ENCODE peak calls at places on chromosomes 3 and 15, in nine cellular contexts. H is heart right ventricle, X is GM10248, B is coronary artery, E is GM13976, G is foreskin fibroblast, Y is GM12865, D is glutamatergic neuron, K is WTC11. L is an unnamed sample.

GRCh38 chr3:147939425-147940196 is 530.4 kb downstream of the ZIC1 start:
- DNase-seq in H (no peak), X (no peak), B (no peak), E (no peak), G (no peak), Y (no peak), D (peak), K (no peak), L (no peak)

GRCh38 chr15:59371458-59372351 is 966 bp downstream of the MYO1E start:
- DNase-seq in H (no peak), X (peak), B (peak), E (peak), G (no peak), Y (peak), D (peak), K (peak), L (peak)

GRCh38 chr3:107630779-107631178 is 108.0 kb downstream of the BBX start:
- DNase-seq in H (no peak), X (no peak), B (no peak), E (no peak), G (no peak), Y (no peak), D (no peak), K (no peak), L (no peak)

GRCh38 chr15:50828610-50829206 is 63.2 kb upstream of the SPPL2A start:
- DNase-seq in H (no peak), X (no peak), B (no peak), E (no peak), G (peak), Y (no peak), D (no peak), K (no peak), L (no peak)

GRCh38 chr15:98421419-98422085 is 226.8 kb upstream of the IGF1R start:
- DNase-seq in H (peak), X (peak), B (no peak), E (peak), G (peak), Y (peak), D (peak), K (peak), L (peak)

GRCh38 chr3:157131861-157132260 is 28.1 kb downstream of the CCNL1 start:
- DNase-seq in H (no peak), X (no peak), B (no peak), E (no peak), G (no peak), Y (no peak), D (no peak), K (no peak), L (no peak)

GRCh38 chr3:178485756-178486155 is 50.5 kb upstream of the KCNMB2 start:
- DNase-seq in H (no peak), X (no peak), B (no peak), E (no peak), G (peak), Y (no peak), D (no peak), K (no peak), L (no peak)

GRCh38 chr3:66338927-66339326 is 118.1 kb downstream of the SLC25A26 start:
- DNase-seq in H (no peak), X (no peak), B (no peak), E (no peak), G (peak), Y (no peak), D (no peak), K (no peak), L (no peak)

GRCh38 chr3:70726966-70727365 is 414.5 kb upstream of the MDFIC2 start:
- DNase-seq in H (no peak), X (no peak), B (no peak), E (no peak), G (peak), Y (no peak), D (no peak), K (no peak), L (no peak)

GRCh38 chr3:16985608-16986007 is 100.9 kb downstream of the PLCL2 start:
- DNase-seq in H (no peak), X (no peak), B (no peak), E (no peak), G (no peak), Y (no peak), D (no peak), K (no peak), L (no peak)

GRCh38 chr3:120438971-120439370 is 11.8 kb downstream of the FSTL1 start:
- DNase-seq in H (peak), X (no peak), B (peak), E (no peak), G (peak), Y (no peak), D (no peak), K (no peak), L (no peak)

GRCh38 chr3:138455801-138456716 is 21.6 kb downstream of the ESYT3 start:
- DNase-seq in H (no peak), X (no peak), B (peak), E (no peak), G (no peak), Y (no peak), D (no peak), K (no peak), L (no peak)

GRCh38 chr3:196638922-196639516 is 475 bp upstream of the NRROS start:
- DNase-seq in H (no peak), X (no peak), B (no peak), E (no peak), G (no peak), Y (no peak), D (no peak), K (no peak), L (no peak)

GRCh38 chr3:33057320-33058298 is 39.3 kb downstream of the GLB1 start:
- DNase-seq in H (no peak), X (no peak), B (no peak), E (no peak), G (no peak), Y (peak), D (no peak), K (no peak), L (no peak)

GRCh38 chr3:60933828-60934227 is 317.4 kb downstream of the FHIT start:
- DNase-seq in H (no peak), X (no peak), B (no peak), E (no peak), G (no peak), Y (no peak), D (no peak), K (no peak), L (no peak)

GRCh38 chr3:170324962-170325361 is 32.6 kb upstream of the SKIL start:
- DNase-seq in H (no peak), X (no peak), B (no peak), E (no peak), G (no peak), Y (no peak), D (no peak), K (no peak), L (no peak)

GRCh38 chr15:65869954-65870871 is 922 bp downstream of the RAB11A start:
- DNase-seq in H (peak), X (no peak), B (peak), E (no peak), G (peak), Y (peak), D (peak), K (peak), L (peak)

GRCh38 chr15:98927990-98928389 is 79.6 kb downstream of the PGPEP1L start:
- DNase-seq in H (no peak), X (no peak), B (no peak), E (no peak), G (no peak), Y (no peak), D (no peak), K (no peak), L (no peak)

GRCh38 chr3:9229886-9230285 is 19.6 kb downstream of the SRGAP3 start:
- DNase-seq in H (no peak), X (no peak), B (no peak), E (no peak), G (no peak), Y (no peak), D (no peak), K (no peak), L (no peak)

GRCh38 chr3:152229692-152230091 is 39.0 kb upstream of the MBNL1 start:
- DNase-seq in H (no peak), X (no peak), B (no peak), E (no peak), G (no peak), Y (no peak), D (no peak), K (no peak), L (no peak)

GRCh38 chr15:73691398-73691797 is 7.2 kb downstream of the CD276 start:
- DNase-seq in H (peak), X (no peak), B (peak), E (no peak), G (peak), Y (no peak), D (peak), K (peak), L (no peak)

GRCh38 chr15:70023769-70024491 is 73.8 kb downstream of the TLE3 start:
- DNase-seq in H (peak), X (no peak), B (no peak), E (no peak), G (no peak), Y (peak), D (no peak), K (no peak), L (no peak)

GRCh38 chr15:33808720-33809119 is 159.6 kb upstream of the CHRM5 start:
- DNase-seq in H (no peak), X (no peak), B (no peak), E (no peak), G (no peak), Y (no peak), D (no peak), K (no peak), L (no peak)

GRCh38 chr15:40317580-40317979 is 5.9 kb upstream of the INAFM2 start:
- DNase-seq in H (no peak), X (no peak), B (no peak), E (no peak), G (no peak), Y (no peak), D (no peak), K (no peak), L (no peak)

GRCh38 chr3:59774613-59775012 is 724.8 kb upstream of the CFAP20DC start:
- DNase-seq in H (no peak), X (no peak), B (no peak), E (no peak), G (peak), Y (no peak), D (no peak), K (no peak), L (no peak)

GRCh38 chr3:109268181-109268580 is 48.1 kb downstream of the DPPA2 start:
- DNase-seq in H (no peak), X (no peak), B (no peak), E (no peak), G (no peak), Y (no peak), D (no peak), K (no peak), L (no peak)

GRCh38 chr3:114903213-114903612 is 243.9 kb downstream of the ZBTB20 start:
- DNase-seq in H (no peak), X (no peak), B (no peak), E (no peak), G (no peak), Y (no peak), D (no peak), K (no peak), L (no peak)

GRCh38 chr3:45889278-45889833 is 3.0 kb downstream of the CCR9 start:
- DNase-seq in H (no peak), X (peak), B (no peak), E (peak), G (no peak), Y (peak), D (no peak), K (no peak), L (no peak)

GRCh38 chr15:76996076-76996525 is 1.2 kb downstream of the PSTPIP1 start:
- DNase-seq in H (no peak), X (no peak), B (no peak), E (no peak), G (no peak), Y (no peak), D (no peak), K (no peak), L (no peak)

GRCh38 chr15:63018639-63019038 is 23.9 kb upstream of the TPM1 start:
- DNase-seq in H (no peak), X (no peak), B (peak), E (no peak), G (no peak), Y (no peak), D (no peak), K (no peak), L (no peak)

GRCh38 chr3:30597769-30598134 is 8.6 kb upstream of the TGFBR2 start:
- DNase-seq in H (no peak), X (no peak), B (no peak), E (no peak), G (no peak), Y (no peak), D (no peak), K (no peak), L (no peak)

GRCh38 chr3:172760406-172760805 is 9.9 kb downstream of the ECT2 start:
- DNase-seq in H (no peak), X (no peak), B (no peak), E (no peak), G (peak), Y (no peak), D (no peak), K (no peak), L (no peak)

GRCh38 chr15:73318463-73319351 is 50.1 kb downstream of the HCN4 start:
- DNase-seq in H (no peak), X (peak), B (no peak), E (peak), G (no peak), Y (peak), D (peak), K (peak), L (peak)

GRCh38 chr15:91122296-91122695 is 22.2 kb downstream of the SV2B start:
- DNase-seq in H (no peak), X (no peak), B (no peak), E (no peak), G (no peak), Y (no peak), D (no peak), K (no peak), L (no peak)

GRCh38 chr3:164730810-164731209 is 347.5 kb downstream of the SI start:
- DNase-seq in H (no peak), X (no peak), B (no peak), E (no peak), G (no peak), Y (no peak), D (no peak), K (no peak), L (no peak)

GRCh38 chr15:85651551-85651950 is 143.2 kb downstream of the KLHL25 start:
- DNase-seq in H (no peak), X (no peak), B (no peak), E (no peak), G (no peak), Y (no peak), D (no peak), K (no peak), L (no peak)

GRCh38 chr3:173892547-173892946 is 495.0 kb downstream of the NLGN1 start:
- DNase-seq in H (no peak), X (no peak), B (no peak), E (no peak), G (no peak), Y (no peak), D (no peak), K (no peak), L (no peak)

GRCh38 chr3:173893066-173893465 is 495.5 kb downstream of the NLGN1 start:
- DNase-seq in H (no peak), X (no peak), B (no peak), E (no peak), G (peak), Y (no peak), D (no peak), K (no peak), L (no peak)

GRCh38 chr3:173890091-173890490 is 492.5 kb downstream of the NLGN1 start:
- DNase-seq in H (no peak), X (no peak), B (no peak), E (no peak), G (no peak), Y (no peak), D (no peak), K (no peak), L (no peak)

GRCh38 chr3:173889522-173890055 is 492.0 kb downstream of the NLGN1 start:
- DNase-seq in H (no peak), X (no peak), B (no peak), E (no peak), G (no peak), Y (no peak), D (no peak), K (no peak), L (no peak)

GRCh38 chr3:173891272-173892100 is 493.9 kb downstream of the NLGN1 start:
- DNase-seq in H (no peak), X (no peak), B (no peak), E (no peak), G (no peak), Y (no peak), D (no peak), K (no peak), L (no peak)
- TF ChIP-seq CTCF in H (no peak), X (no peak), B (no peak), E (no peak), G (no peak), Y (no peak), D (no peak), K (no peak), L (no peak)

DNA sequence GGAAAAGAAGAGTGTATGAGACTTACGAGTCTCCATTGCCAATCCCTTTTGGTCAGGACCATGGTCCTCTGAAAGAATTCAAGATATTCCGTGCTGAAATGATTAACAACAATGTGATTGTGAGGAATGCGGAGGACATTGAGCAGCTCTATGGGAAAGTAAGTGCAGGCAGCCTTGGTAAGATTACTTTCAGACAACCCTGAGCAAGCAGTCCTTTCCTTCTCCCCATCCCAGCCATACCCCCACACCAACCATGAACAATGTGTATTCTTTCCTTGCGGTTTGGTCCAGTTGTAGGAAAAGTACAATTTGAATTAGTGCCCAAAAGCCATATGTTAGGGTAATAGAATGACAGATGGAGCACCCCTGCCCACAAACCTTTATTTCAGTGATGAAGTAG is 5.6 kb downstream of the TSEN2 start:
- DNase-seq in H (no peak), X (no peak), B (no peak), E (no peak), G (no peak), Y (no peak), D (no peak), K (no peak), L (no peak)
- TF ChIP-seq CTCF in H (no peak), X (no peak), B (no peak), E (no peak), G (no peak), Y (no peak), D (no peak), K (no peak), L (no peak)

GRCh38 chr15:45701108-45701507 is 66.3 kb downstream of the SQOR start:
- DNase-seq in H (no peak), X (no peak), B (no peak), E (no peak), G (no peak), Y (no peak), D (no peak), K (no peak), L (no peak)

GRCh38 chr15:45704329-45705249 is 69.8 kb downstream of the SQOR start:
- DNase-seq in H (no peak), X (no peak), B (no peak), E (peak), G (no peak), Y (no peak), D (peak), K (peak), L (peak)

GRCh38 chr15:45702041-45702440 is 67.2 kb downstream of the SQOR start:
- DNase-seq in H (no peak), X (no peak), B (no peak), E (no peak), G (no peak), Y (no peak), D (no peak), K (no peak), L (no peak)

GRCh38 chr15:45705510-45706473 is 71.0 kb downstream of the SQOR start:
- DNase-seq in H (peak), X (peak), B (peak), E (peak), G (peak), Y (peak), D (peak), K (peak), L (peak)

DNA sequence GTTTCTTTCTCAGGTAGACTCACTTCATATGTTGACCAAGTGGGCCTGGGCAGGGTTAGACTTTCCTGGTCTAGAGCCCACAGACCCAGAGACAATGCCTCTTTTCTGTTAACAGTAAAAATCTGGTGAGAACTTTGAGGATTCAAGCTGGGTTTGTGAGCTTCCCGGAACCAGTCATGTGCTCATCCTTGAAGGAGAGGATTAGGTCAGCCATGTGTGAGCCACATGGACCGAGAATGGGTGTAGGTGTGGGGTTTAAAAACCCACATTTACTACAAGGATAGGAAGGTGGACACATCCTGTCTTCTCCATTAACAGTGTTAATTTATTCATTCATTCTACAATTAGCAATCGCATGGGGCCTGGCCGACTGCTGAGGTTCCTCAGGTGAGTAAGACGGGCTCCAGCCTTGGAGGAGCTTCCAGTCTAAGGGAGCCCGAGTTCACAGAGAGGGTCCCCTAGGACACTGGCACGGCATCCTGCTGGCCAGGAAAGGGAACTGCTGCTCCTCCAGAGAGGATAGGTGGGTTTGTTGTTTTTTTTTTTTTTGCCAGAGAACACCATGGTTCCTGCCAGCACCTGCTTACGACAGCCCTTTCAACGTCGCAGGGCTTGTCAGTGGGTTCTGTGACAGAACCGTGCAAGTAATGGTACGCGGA is 69.0 kb downstream of the SQOR start:
- DNase-seq in H (no peak), X (no peak), B (no peak), E (no peak), G (no peak), Y (no peak), D (no peak), K (peak), L (no peak)
- TF ChIP-seq CTCF in H (peak), X (no peak), B (no peak), E (no peak), G (no peak), Y (peak), D (peak), K (peak), L (no peak)

DNA sequence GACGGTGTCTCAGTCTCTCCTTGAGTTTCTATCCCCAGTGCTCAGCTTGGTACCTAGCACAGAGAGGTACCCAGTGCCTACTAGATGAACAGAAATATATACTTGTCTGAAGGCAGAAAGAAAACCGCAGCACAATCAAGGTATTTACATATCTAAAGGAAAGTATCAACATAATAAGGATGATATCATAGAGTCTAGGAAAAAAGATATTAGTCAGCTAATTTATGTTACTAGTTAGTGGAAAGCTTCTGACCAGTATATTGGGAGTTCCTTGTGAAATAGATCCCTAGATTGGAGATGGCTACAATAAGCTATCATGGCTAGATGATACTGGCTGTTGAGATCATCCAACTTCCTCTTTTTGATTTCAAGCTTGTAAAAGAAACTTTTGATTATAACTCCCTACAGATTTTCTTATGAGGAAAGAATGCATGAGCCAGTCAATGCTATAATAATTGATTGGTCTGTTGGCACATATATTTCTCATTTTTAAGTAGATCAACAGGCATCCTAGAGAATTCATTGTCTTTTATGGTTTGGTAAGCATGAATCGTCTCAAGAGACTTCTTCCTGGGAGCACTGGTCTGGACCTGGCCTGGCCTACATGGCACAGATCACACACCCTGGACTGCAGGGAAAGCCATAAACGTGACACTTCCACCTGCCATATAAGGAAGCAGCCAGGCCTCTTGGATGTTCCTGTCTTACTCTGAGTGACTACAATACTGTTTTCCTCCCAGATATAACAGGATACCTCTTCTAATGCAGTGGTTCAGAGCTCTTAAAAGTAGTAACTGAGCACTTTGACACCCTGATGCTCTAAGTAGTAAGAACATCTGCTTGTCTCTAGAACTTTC is 60.7 kb downstream of the IMPG2 start:
- DNase-seq in H (no peak), X (no peak), B (no peak), E (no peak), G (no peak), Y (no peak), D (no peak), K (no peak), L (no peak)
- TF ChIP-seq CTCF in H (no peak), X (no peak), B (no peak), E (no peak), G (no peak), Y (no peak), D (no peak), K (no peak), L (no peak)

GRCh38 chr3:85801955-85802354 is 843.2 kb downstream of the CADM2 start:
- DNase-seq in H (no peak), X (no peak), B (no peak), E (no peak), G (no peak), Y (no peak), D (no peak), K (peak), L (no peak)
- TF ChIP-seq CTCF in H (peak), X (no peak), B (no peak), E (no peak), G (no peak), Y (peak), D (peak), K (peak), L (no peak)